ENCODE peak calls at places on chromosomes 6 and 20, in five cellular contexts. F is GM12865, X is EL, C is HTR-8/SVneo, B is activated T-cell treated with anti-CD3 and anti-CD28 coated beads for 24 hours. T is an unnamed sample.

GRCh38 chr6:72820153-72820552 is 198.3 kb downstream of the KCNQ5 start:
- DNase-seq in F (no peak), X (no peak), C (no peak), B (no peak), T (no peak)

GRCh38 chr6:42237857-42238256 is 20.2 kb upstream of the MRPS10 start:
- DNase-seq in F (no peak), X (no peak), C (no peak), B (no peak), T (no peak)

GRCh38 chr6:149028767-149029405 is 282.1 kb downstream of the UST start:
- DNase-seq in F (peak), X (peak), C (peak), B (peak), T (no peak)

GRCh38 chr6:41562633-41562975 is 16.4 kb downstream of the FOXP4 start:
- DNase-seq in F (no peak), X (no peak), C (no peak), B (no peak), T (no peak)

GRCh38 chr20:1636621-1637020 is 16.8 kb upstream of the SIRPB1 start:
- DNase-seq in F (no peak), X (no peak), C (no peak), B (no peak), T (no peak)

GRCh38 chr20:19463597-19463996 is 251.2 kb downstream of the SLC24A3 start:
- DNase-seq in F (no peak), X (no peak), C (no peak), B (no peak), T (no peak)

GRCh38 chr20:31972481-31973386 is 4.8 kb downstream of the XKR7 start:
- DNase-seq in F (no peak), X (peak), C (peak), B (no peak), T (no peak)

GRCh38 chr6:63634630-63635029 is 972 bp upstream of the PHF3 start:
- DNase-seq in F (no peak), X (no peak), C (no peak), B (no peak), T (no peak)

GRCh38 chr6:110415297-110415916 is at the start of gene DDO:
- DNase-seq in F (peak), X (peak), C (peak), B (no peak), T (no peak)

T was measured in iPS DF 19.7.